ENCODE peak calls at places on chromosomes 12 and 14, in eight cellular contexts. Z, T, V, J, B, G, K and S are unnamed samples. For H3K4me1, the result is how much of the 10 kb centered on the place peaks cover.

GRCh38 chr14:81296263-81296923 is 75.6 kb upstream of the GTF2A1 start:
- DNase-seq in G (peak), J (no peak), B (no peak), Z (no peak), V (no peak), K (no peak), T (no peak), S (no peak)

GRCh38 chr12:82524020-82524419 is 162.7 kb upstream of the TMTC2 start:
- DNase-seq in Z (no peak), T (no peak), G (no peak), B (no peak), K (no peak), V (peak), J (no peak), S (no peak)

GRCh38 chr12:54306925-54307731 is 6.3 kb upstream of the NFE2 start:
- DNase-seq in B (no peak), J (no peak), G (peak), Z (peak), K (peak), T (peak), V (peak), S (peak)

GRCh38 chr14:105495101-105495989 is 4.3 kb downstream of the TEDC1 start:
- DNase-seq in B (no peak), J (no peak), V (no peak), T (peak), Z (peak), G (no peak), K (peak), S (no peak)

GRCh38 chr14:69997849-69998248 is 118.6 kb downstream of the SMOC1 start:
- DNase-seq in B (no peak), V (peak), K (no peak), G (peak), J (peak), T (no peak), Z (no peak), S (no peak)

GRCh38 chr12:93191956-93192355 is 185.8 kb upstream of the NUDT4 start:
- DNase-seq in T (no peak), J (no peak), B (no peak), K (no peak), G (no peak), Z (no peak), V (no peak), S (no peak)

GRCh38 chr12:117507547-117507946 is 146.1 kb upstream of the NOS1 start:
- DNase-seq in V (no peak), G (no peak), J (no peak), K (no peak), B (no peak), Z (no peak), T (no peak), S (no peak)

GRCh38 chr14:71339650-71340415 is 432.6 kb downstream of the PCNX1 start:
- DNase-seq in T (no peak), J (no peak), Z (no peak), B (no peak), G (no peak), K (no peak), V (no peak), S (no peak)

GRCh38 chr12:12432373-12432772 is 75.5 kb downstream of the BORCS5 start:
- DNase-seq in K (no peak), V (peak), B (no peak), Z (no peak), J (peak), G (peak), T (no peak), S (no peak)

GRCh38 chr12:632102-632696 is 31.0 kb downstream of the NINJ2 start:
- DNase-seq in K (no peak), G (peak), Z (peak), T (no peak), B (no peak), J (peak), V (peak), S (no peak)

GRCh38 chr14:104820669-104821228 is 19.8 kb downstream of the ZBTB42 start:
- DNase-seq in J (peak), Z (peak), T (peak), V (peak), K (no peak), B (no peak), G (peak), S (no peak)

GRCh38 chr14:64444984-64445845 is 20.1 kb upstream of the AKAP5 start:
- DNase-seq in V (no peak), B (peak), J (peak), T (no peak), Z (no peak), G (peak), K (no peak), S (no peak)

GRCh38 chr12:71128191-71128590 is 29.6 kb downstream of the TSPAN8 start:
- DNase-seq in V (no peak), T (no peak), B (no peak), K (no peak), Z (no peak), J (no peak), G (peak), S (no peak)

DNA sequence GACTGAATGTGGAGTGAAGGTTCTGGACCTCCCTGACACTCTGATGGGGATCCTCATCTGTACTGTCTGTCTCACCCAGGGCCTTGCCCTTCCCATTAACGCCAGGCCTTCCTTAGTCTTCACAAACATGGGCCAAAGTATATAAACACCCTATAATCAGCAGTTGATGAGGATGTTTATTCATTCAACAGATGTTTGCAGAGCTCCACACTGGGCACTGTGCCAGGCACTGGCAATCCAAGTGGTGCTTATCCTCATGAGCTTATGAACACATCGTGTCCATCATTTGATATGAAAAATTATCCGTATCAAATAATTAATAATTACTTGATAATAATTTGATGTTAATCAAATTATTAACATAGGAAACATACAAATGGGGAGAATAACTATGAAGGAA is 454.4 kb downstream of the FUT8 start:
- DNase-seq in Z (no peak), G (peak), V (no peak), T (no peak), J (no peak), B (no peak), K (no peak), S (no peak)
- H3K27ac ChIP-seq in Z (no peak), G (no peak), V (no peak), T (no peak), J (no peak), B (no peak), K (no peak), S (no peak)

GRCh38 chr14:75342762-75343599 is 64.4 kb downstream of the FOS start:
- DNase-seq in K (no peak), Z (no peak), V (no peak), T (no peak), B (no peak), J (no peak), G (no peak), S (no peak)

GRCh38 chr14:75340921-75341320 is 62.3 kb downstream of the FOS start:
- DNase-seq in K (peak), T (peak), V (peak), G (peak), Z (peak), J (no peak), B (peak), S (no peak)

GRCh38 chr14:75341639-75342038 is 63.0 kb downstream of the FOS start:
- DNase-seq in B (no peak), G (no peak), T (no peak), K (no peak), Z (no peak), J (no peak), V (peak), S (no peak)

GRCh38 chr14:75335588-75335987 is 57.0 kb downstream of the FOS start:
- DNase-seq in T (no peak), Z (no peak), G (no peak), B (no peak), V (no peak), J (no peak), K (no peak), S (no peak)

DNA sequence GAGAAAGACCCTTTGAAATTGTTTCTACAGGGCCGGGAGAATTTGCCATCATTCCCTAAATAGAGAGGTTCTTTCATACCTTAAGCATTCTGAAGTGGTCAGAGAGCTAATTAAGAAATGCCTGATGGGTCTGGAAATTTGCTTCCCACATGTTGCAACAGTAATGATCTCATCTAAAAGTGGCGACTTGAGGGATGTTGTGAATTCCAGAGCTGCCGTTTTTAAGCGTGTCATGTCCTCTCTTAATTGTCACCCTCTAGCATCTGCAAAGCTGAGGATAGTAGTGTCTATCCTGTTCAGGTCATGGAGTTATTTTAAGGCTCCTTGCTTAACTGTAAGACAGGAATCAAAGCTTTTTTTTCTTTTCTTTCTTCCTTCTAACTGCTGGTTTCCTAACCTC is 60.4 kb downstream of the FOS start:
- DNase-seq in T (no peak), G (peak), B (no peak), K (no peak), V (no peak), Z (no peak), J (peak), S (no peak)
- H3K4me1 ChIP-seq in T (under half), G (under half), B (under half), K (under half), V (under half), Z (under half), J (under half), S (under half)

GRCh38 chr14:88333036-88333435 is 10.0 kb upstream of the KCNK10 start:
- DNase-seq in T (no peak), K (no peak), B (no peak), Z (no peak), G (no peak), J (no peak), V (no peak), S (no peak)
- TF ChIP-seq CTCF in T (no peak), K (no peak), B (no peak), Z (no peak), G (no peak), J (no peak), V (no peak), S (no peak)

DNA sequence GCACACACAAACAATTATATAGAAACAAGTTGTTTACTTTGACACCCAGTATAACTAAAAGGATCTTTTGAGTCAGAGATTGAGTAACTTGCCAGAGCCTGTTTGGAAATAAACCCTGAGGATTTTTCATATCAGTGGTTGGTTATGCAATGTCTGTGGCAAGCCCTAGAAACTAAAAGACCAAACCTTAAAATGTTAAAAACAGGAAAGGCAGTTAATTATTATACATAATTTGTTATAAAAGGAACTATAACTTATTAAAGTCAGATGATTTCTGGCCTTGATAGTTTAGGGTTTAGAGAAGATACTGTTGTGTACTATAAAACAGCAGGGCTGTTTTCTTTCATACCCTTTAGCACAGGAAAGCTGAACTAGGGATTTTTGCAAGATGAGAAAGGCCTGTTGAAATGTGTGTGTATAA is 44.1 kb downstream of the PSEN1 start:
- DNase-seq in K (no peak), T (no peak), B (no peak), G (peak), V (peak), Z (no peak), J (peak), S (no peak)
- H3K27ac ChIP-seq in K (no peak), T (peak), B (no peak), G (no peak), V (no peak), Z (no peak), J (no peak), S (peak)

DNA sequence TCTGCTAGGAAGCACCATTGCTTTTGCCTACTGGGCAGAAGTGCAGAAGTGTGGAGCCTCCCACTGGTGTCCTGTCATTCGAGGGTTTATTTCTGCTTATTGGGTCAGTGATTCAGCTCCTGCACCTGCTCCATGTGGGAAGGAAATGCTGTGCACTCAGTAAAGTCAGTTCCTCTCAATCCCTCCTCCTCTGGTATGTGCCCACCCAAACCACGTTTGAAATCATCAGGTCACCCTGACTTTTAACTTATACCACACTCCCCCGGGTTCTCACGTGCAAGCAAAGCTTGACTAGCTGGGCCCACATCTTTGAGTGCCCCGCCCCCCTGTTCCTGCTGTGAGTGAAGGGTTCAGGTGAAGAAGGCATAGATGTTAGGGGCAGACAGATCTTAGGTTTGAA is 223.8 kb downstream of the CHST11 start:
- DNase-seq in G (no peak), K (no peak), J (no peak), Z (no peak), T (no peak), V (no peak), B (no peak), S (no peak)
- H3K4me1 ChIP-seq in G (under half), K (under half), J (under half), Z (under half), T (under half), V (under half), B (under half), S (under half)

GRCh38 chr14:94290197-94290596 is 2.9 kb downstream of the SERPINA10 start:
- DNase-seq in V (no peak), T (no peak), B (no peak), K (no peak), Z (no peak), G (no peak), J (no peak), S (no peak)

GRCh38 chr14:94291159-94291905 is 1.7 kb downstream of the SERPINA10 start:
- DNase-seq in Z (no peak), J (no peak), B (no peak), K (no peak), G (no peak), T (no peak), V (no peak), S (no peak)

GRCh38 chr14:94292526-94292871 is 569 bp downstream of the SERPINA10 start:
- DNase-seq in V (no peak), K (no peak), G (no peak), T (no peak), Z (no peak), J (no peak), B (no peak), S (no peak)

GRCh38 chr14:94291906-94292525 is 1.1 kb downstream of the SERPINA10 start:
- DNase-seq in B (no peak), J (no peak), T (no peak), G (no peak), K (no peak), V (no peak), Z (no peak), S (no peak)

GRCh38 chr14:94288610-94289465 is 4.2 kb downstream of the SERPINA10 start:
- DNase-seq in J (no peak), K (no peak), V (no peak), G (no peak), T (no peak), B (no peak), Z (no peak), S (no peak)
- TF ChIP-seq CTCF in J (no peak), K (no peak), V (no peak), G (no peak), T (no peak), B (no peak), Z (no peak), S (no peak)